ENCODE peak calls at places on chromosome 16, in nine cellular contexts. L is stomach, N is adrenal gland, R is GM23338, D is fibroblast of lung, V is AG09309, Q is left ventricle myocardium inferior, A is heart left ventricle, Y is A673. U is an unnamed sample.
A peak's percentile ranks its signal among the peaks of the same experiment; 100 is the strongest.

GRCh38 chr16:12800751-12801308 is 2.9 kb downstream of the CPPED1 start:
- DNase-seq in L (no peak), N (no peak), R (no peak), D (no peak), V (no peak), Q (no peak), A (no peak), Y (no peak), U (no peak)

GRCh38 chr16:86540894-86541293 is 14.1 kb downstream of the MTHFSD start:
- DNase-seq in L (no peak), N (no peak), R (no peak), D (no peak), V (no peak), Q (no peak), A (no peak), Y (no peak), U (no peak)

GRCh38 chr16:23359092-23359760 is 57.1 kb downstream of the SCNN1B start:
- DNase-seq in L (no peak), N (no peak), R (no peak), D (no peak), V (no peak), Q (no peak), A (no peak), Y (no peak), U (peak; percentile 2)

GRCh38 chr16:10206215-10206614 is 24.0 kb upstream of the GRIN2A start:
- DNase-seq in L (no peak), N (no peak), R (no peak), D (no peak), V (no peak), Q (no peak), A (no peak), Y (no peak), U (no peak)

GRCh38 chr16:67801889-67802288 is 4.5 kb downstream of the RANBP10 start:
- DNase-seq in L (no peak), N (no peak), R (no peak), D (no peak), V (no peak), Q (no peak), A (no peak), Y (no peak), U (no peak)

GRCh38 chr16:50821586-50821985 is 79.7 kb downstream of the CYLD start:
- DNase-seq in L (no peak), N (no peak), R (peak; percentile 27), D (no peak), V (no peak), Q (no peak), A (no peak), Y (peak; percentile 13), U (no peak)

GRCh38 chr16:54936086-54936978 is 5.7 kb downstream of the IRX5 start:
- DNase-seq in L (no peak), N (no peak), R (peak; percentile 75), D (no peak), V (no peak), Q (no peak), A (peak; percentile 22), Y (no peak), U (peak; percentile 62)

GRCh38 chr16:87681990-87682570 is 79.8 kb downstream of the JPH3 start:
- DNase-seq in L (no peak), N (no peak), R (peak; percentile 89), D (peak; percentile 68), V (peak; percentile 31), Q (no peak), A (no peak), Y (peak; percentile 20), U (peak; percentile 74)

GRCh38 chr16:85303354-85303883 is 191.1 kb upstream of the CIBAR2 start:
- DNase-seq in L (peak; percentile 64), N (peak; percentile 74), R (peak; percentile 75), D (no peak), V (no peak), Q (peak; percentile 60), A (peak; percentile 58), Y (no peak), U (peak; percentile 58)

GRCh38 chr16:64952177-64952576 is 169.7 kb downstream of the CDH11 start:
- DNase-seq in L (no peak), N (no peak), R (no peak), D (peak; percentile 94), V (peak; percentile 70), Q (no peak), A (no peak), Y (no peak), U (peak; percentile 94)

GRCh38 chr16:19900590-19900989 is 15.9 kb upstream of the GPRC5B start:
- DNase-seq in L (no peak), N (no peak), R (peak; percentile 28), D (no peak), V (no peak), Q (no peak), A (no peak), Y (no peak), U (no peak)

GRCh38 chr16:19901164-19901563 is 16.5 kb upstream of the GPRC5B start:
- DNase-seq in L (no peak), N (no peak), R (no peak), D (no peak), V (no peak), Q (no peak), A (no peak), Y (no peak), U (no peak)

GRCh38 chr16:19898924-19899604 is 14.4 kb upstream of the GPRC5B start:
- DNase-seq in L (peak; percentile 46), N (peak; percentile 24), R (peak; percentile 90), D (peak; percentile 54), V (peak; percentile 13), Q (no peak), A (no peak), Y (peak; percentile 64), U (peak; percentile 65)

GRCh38 chr16:19898166-19898565 is 13.5 kb upstream of the GPRC5B start:
- DNase-seq in L (no peak), N (no peak), R (no peak), D (no peak), V (no peak), Q (no peak), A (no peak), Y (no peak), U (no peak)

GRCh38 chr16:19899605-19899955 is 14.9 kb upstream of the GPRC5B start:
- DNase-seq in L (no peak), N (no peak), R (no peak), D (no peak), V (no peak), Q (no peak), A (no peak), Y (no peak), U (no peak)
- TF ChIP-seq CTCF in L (no peak), N (no peak), R (no peak), D (no peak), V (no peak), Q (no peak), A (no peak), Y (no peak), U (no peak)

GRCh38 chr16:89281189-89281577 is 63.7 kb downstream of the ZNF778 start:
- DNase-seq in L (no peak), N (no peak), R (no peak), D (no peak), V (no peak), Q (no peak), A (no peak), Y (no peak), U (no peak)

GRCh38 chr16:89278441-89279240 is 61.1 kb downstream of the ZNF778 start:
- DNase-seq in L (no peak), N (no peak), R (no peak), D (no peak), V (no peak), Q (no peak), A (no peak), Y (no peak), U (no peak)

GRCh38 chr16:89281829-89282228 is 64.3 kb downstream of the ZNF778 start:
- DNase-seq in L (no peak), N (no peak), R (no peak), D (no peak), V (no peak), Q (no peak), A (no peak), Y (no peak), U (no peak)

GRCh38 chr16:89280546-89281188 is 63.2 kb downstream of the ZNF778 start:
- DNase-seq in L (no peak), N (no peak), R (no peak), D (no peak), V (no peak), Q (no peak), A (no peak), Y (no peak), U (no peak)

GRCh38 chr16:89279666-89280481 is 62.4 kb downstream of the ZNF778 start:
- DNase-seq in L (no peak), N (no peak), R (no peak), D (no peak), V (no peak), Q (no peak), A (no peak), Y (no peak), U (no peak)
- H3K4me3 ChIP-seq in L (no peak overlapping the region), N (no peak overlapping the region), R (no peak overlapping the region), D (no peak overlapping the region), V (no peak overlapping the region), Q (no peak overlapping the region), A (no peak overlapping the region), Y (no peak overlapping the region), U (no peak overlapping the region)

GRCh38 chr16:81201267-81201666 is 37.2 kb upstream of the BCO1 start:
- DNase-seq in L (no peak), N (peak; percentile 28), R (no peak), D (no peak), V (no peak), Q (no peak), A (no peak), Y (no peak), U (no peak)

GRCh38 chr16:81195907-81196534 is 42.5 kb upstream of the BCO1 start:
- DNase-seq in L (no peak), N (no peak), R (no peak), D (no peak), V (no peak), Q (no peak), A (no peak), Y (no peak), U (no peak)

GRCh38 chr16:81198635-81199034 is 39.9 kb upstream of the BCO1 start:
- DNase-seq in L (no peak), N (no peak), R (no peak), D (peak; percentile 15), V (no peak), Q (no peak), A (no peak), Y (no peak), U (peak; percentile 37)
- TF ChIP-seq CTCF in L (no peak), N (no peak), R (no peak), D (peak; percentile 24), V (peak; percentile 40), Q (peak; percentile 33), A (no peak), Y (peak; percentile 26), U (peak; percentile 28)

GRCh38 chr16:53209489-53209888 is 154.7 kb downstream of the CHD9 start:
- DNase-seq in L (no peak), N (no peak), R (no peak), D (no peak), V (no peak), Q (no peak), A (no peak), Y (no peak), U (no peak)
- H3K4me3 ChIP-seq in L (peak overlapping the region; percentile 35), N (no peak overlapping the region), R (peak overlapping the region; percentile 13), D (peak overlapping the region; percentile 68), V (peak overlapping the region; percentile 42), Q (peak overlapping the region; percentile 66), A (peak overlapping the region; percentile 55), Y (peak overlapping the region; percentile 56), U (peak overlapping the region; percentile 54)